ENCODE peak calls at places on chromosome 3, in seven cellular contexts. One of them, this sample, is unnamed.

GRCh38 chr3:50194903-50195500 is 3.6 kb downstream of the GNAT1 start:
- DNase-seq in LHCN-M2: no peak
- DNase-seq in T-helper 1 cell: no peak
- DNase-seq in amygdala: no peak
- DNase-seq in T-helper 2 cell: peak
- DNase-seq in mesenchymal stem cell: no peak
- DNase-seq in GM06990: no peak
- DNase-seq in this sample: no peak

GRCh38 chr3:150248116-150248864 is 159.8 kb upstream of the TSC22D2 start:
- DNase-seq in T-helper 1 cell: no peak
- DNase-seq in amygdala: no peak
- DNase-seq in GM06990: peak
- DNase-seq in mesenchymal stem cell: peak
- DNase-seq in LHCN-M2: peak
- DNase-seq in T-helper 2 cell: no peak
- DNase-seq in this sample: no peak

GRCh38 chr3:30775070-30775469 is 119.4 kb downstream of the GADL1 start:
- DNase-seq in mesenchymal stem cell: no peak
- DNase-seq in T-helper 2 cell: no peak
- DNase-seq in T-helper 1 cell: no peak
- DNase-seq in GM06990: no peak
- DNase-seq in amygdala: no peak
- DNase-seq in LHCN-M2: no peak
- DNase-seq in this sample: no peak

GRCh38 chr3:188152660-188153497 is 1.1 kb upstream of the LPP start:
- DNase-seq in mesenchymal stem cell: peak
- DNase-seq in T-helper 1 cell: no peak
- DNase-seq in GM06990: no peak
- DNase-seq in T-helper 2 cell: no peak
- DNase-seq in amygdala: no peak
- DNase-seq in LHCN-M2: peak
- DNase-seq in this sample: peak

GRCh38 chr3:56975562-56975961 is 84.9 kb upstream of the SPATA12 start:
- DNase-seq in T-helper 2 cell: no peak
- DNase-seq in T-helper 1 cell: no peak
- DNase-seq in amygdala: no peak
- DNase-seq in LHCN-M2: no peak
- DNase-seq in GM06990: no peak
- DNase-seq in mesenchymal stem cell: no peak
- DNase-seq in this sample: no peak

GRCh38 chr3:56753206-56753605 is 48.5 kb downstream of the ARHGEF3 start:
- DNase-seq in T-helper 2 cell: no peak
- DNase-seq in GM06990: peak
- DNase-seq in T-helper 1 cell: no peak
- DNase-seq in mesenchymal stem cell: peak
- DNase-seq in amygdala: no peak
- DNase-seq in LHCN-M2: no peak
- DNase-seq in this sample: no peak

GRCh38 chr3:122680381-122681293 is at the start of gene PARP14:
- DNase-seq in amygdala: peak
- DNase-seq in T-helper 1 cell: peak
- DNase-seq in mesenchymal stem cell: peak
- DNase-seq in LHCN-M2: peak
- DNase-seq in GM06990: peak
- DNase-seq in T-helper 2 cell: peak
- DNase-seq in this sample: peak

GRCh38 chr3:117941015-117941414 is 1093.6 kb downstream of the IGSF11 start:
- DNase-seq in LHCN-M2: no peak
- DNase-seq in mesenchymal stem cell: no peak
- DNase-seq in GM06990: no peak
- DNase-seq in T-helper 1 cell: no peak
- DNase-seq in T-helper 2 cell: no peak
- DNase-seq in amygdala: no peak
- DNase-seq in this sample: no peak

GRCh38 chr3:139477710-139478640 is 1.7 kb upstream of the RBP2 start:
- DNase-seq in T-helper 2 cell: no peak
- DNase-seq in amygdala: no peak
- DNase-seq in LHCN-M2: no peak
- DNase-seq in T-helper 1 cell: no peak
- DNase-seq in GM06990: no peak
- DNase-seq in mesenchymal stem cell: no peak
- DNase-seq in this sample: no peak

GRCh38 chr3:9883676-9884554 is 3.9 kb upstream of the CIDEC start:
- DNase-seq in T-helper 1 cell: no peak
- DNase-seq in GM06990: no peak
- DNase-seq in T-helper 2 cell: no peak
- DNase-seq in LHCN-M2: peak
- DNase-seq in mesenchymal stem cell: peak
- DNase-seq in amygdala: no peak
- DNase-seq in this sample: no peak

GRCh38 chr3:44323341-44323955 is 15.1 kb upstream of the TCAIM start:
- DNase-seq in LHCN-M2: peak
- DNase-seq in amygdala: peak
- DNase-seq in mesenchymal stem cell: peak
- DNase-seq in T-helper 1 cell: peak
- DNase-seq in T-helper 2 cell: no peak
- DNase-seq in GM06990: no peak
- DNase-seq in this sample: peak

GRCh38 chr3:106811376-106811775 is 565.9 kb upstream of the CCDC54 start:
- DNase-seq in T-helper 1 cell: no peak
- DNase-seq in T-helper 2 cell: no peak
- DNase-seq in mesenchymal stem cell: peak
- DNase-seq in GM06990: no peak
- DNase-seq in amygdala: no peak
- DNase-seq in LHCN-M2: peak
- DNase-seq in this sample: no peak

GRCh38 chr3:43098761-43099160 is 7.1 kb downstream of the POMGNT2 start:
- DNase-seq in LHCN-M2: no peak
- DNase-seq in T-helper 1 cell: no peak
- DNase-seq in amygdala: no peak
- DNase-seq in mesenchymal stem cell: no peak
- DNase-seq in T-helper 2 cell: no peak
- DNase-seq in GM06990: no peak
- DNase-seq in this sample: no peak

GRCh38 chr3:113223831-113224240 is 12.5 kb downstream of the BOC start:
- DNase-seq in T-helper 2 cell: no peak
- DNase-seq in LHCN-M2: no peak
- DNase-seq in amygdala: no peak
- DNase-seq in GM06990: peak
- DNase-seq in T-helper 1 cell: no peak
- DNase-seq in mesenchymal stem cell: no peak
- DNase-seq in this sample: no peak

GRCh38 chr3:4995500-4996053 is 16.3 kb downstream of the BHLHE40 start:
- DNase-seq in T-helper 2 cell: no peak
- DNase-seq in T-helper 1 cell: no peak
- DNase-seq in amygdala: no peak
- DNase-seq in mesenchymal stem cell: peak
- DNase-seq in LHCN-M2: peak
- DNase-seq in GM06990: no peak
- DNase-seq in this sample: peak

GRCh38 chr3:139780603-139781002 is 102.8 kb upstream of the NMNAT3 start:
- DNase-seq in amygdala: no peak
- DNase-seq in T-helper 1 cell: no peak
- DNase-seq in LHCN-M2: no peak
- DNase-seq in T-helper 2 cell: no peak
- DNase-seq in mesenchymal stem cell: no peak
- DNase-seq in GM06990: no peak
- DNase-seq in this sample: no peak

GRCh38 chr3:188370081-188370830 is 216.3 kb downstream of the LPP start:
- DNase-seq in LHCN-M2: no peak
- DNase-seq in T-helper 2 cell: no peak
- DNase-seq in mesenchymal stem cell: no peak
- DNase-seq in GM06990: no peak
- DNase-seq in T-helper 1 cell: no peak
- DNase-seq in amygdala: no peak
- DNase-seq in this sample: no peak